ENCODE peak calls at places on chromosome 2, in nine cellular contexts. S is Daoy; Q is COR-L47; X is hepatocyte; H is HTR-8/SVneo; C is AG10803; U is NCI-H1105; L is pulmonary artery endothelial cell; P is activated T-helper 1 cell treated with anti-CD3 and anti-CD28 coated beads, Interleukin-2, amount 50 U/mL, for 16 hours. W is an unnamed sample.

GRCh38 chr2:104868081-104868806 is 14.3 kb downstream of the POU3F3 start:
- DNase-seq in S (no peak), Q (no peak), X (no peak), H (no peak), C (no peak), U (no peak), L (no peak), P (no peak), W (no peak)

GRCh38 chr2:224042191-224042696 is 3.2 kb upstream of the SERPINE2 start:
- DNase-seq in S (no peak), Q (peak), X (peak), H (no peak), C (no peak), U (peak), L (no peak), P (no peak), W (no peak)

GRCh38 chr2:174522553-174522952 is 35.7 kb upstream of the GPR155 start:
- DNase-seq in S (no peak), Q (peak), X (no peak), H (no peak), C (peak), U (no peak), L (no peak), P (no peak), W (no peak)

GRCh38 chr2:9099341-9099751 is 95.9 kb upstream of the MBOAT2 start:
- DNase-seq in S (peak), Q (no peak), X (no peak), H (no peak), C (no peak), U (no peak), L (no peak), P (no peak), W (no peak)

GRCh38 chr2:191178806-191179514 is 28.2 kb upstream of the STAT4 start:
- DNase-seq in S (no peak), Q (no peak), X (no peak), H (no peak), C (peak), U (no peak), L (no peak), P (no peak), W (no peak)

GRCh38 chr2:240611601-240612210 is 13.6 kb upstream of the GPR35 start:
- DNase-seq in S (no peak), Q (no peak), X (no peak), H (no peak), C (no peak), U (no peak), L (no peak), P (no peak), W (no peak)

GRCh38 chr2:46097714-46098480 is 199.3 kb upstream of the EPAS1 start:
- DNase-seq in S (peak), Q (no peak), X (peak), H (peak), C (peak), U (peak), L (peak), P (no peak), W (no peak)

GRCh38 chr2:2728635-2729034 is 397.6 kb upstream of the MYT1L start:
- DNase-seq in S (no peak), Q (no peak), X (no peak), H (no peak), C (no peak), U (no peak), L (no peak), P (no peak), W (no peak)

GRCh38 chr2:5287558-5288334 is 404.4 kb upstream of the SOX11 start:
- DNase-seq in S (no peak), Q (no peak), X (no peak), H (no peak), C (no peak), U (no peak), L (no peak), P (no peak), W (no peak)

GRCh38 chr2:21118302-21118920 is 5.4 kb upstream of the TDRD15 start:
- DNase-seq in S (peak), Q (peak), X (peak), H (peak), C (peak), U (peak), L (peak), P (no peak), W (no peak)

GRCh38 chr2:69692424-69692823 is 48.9 kb upstream of the AAK1 start:
- DNase-seq in S (no peak), Q (no peak), X (no peak), H (no peak), C (peak), U (no peak), L (no peak), P (no peak), W (no peak)

GRCh38 chr2:48175656-48176055 is 269.4 kb upstream of the FBXO11 start:
- DNase-seq in S (no peak), Q (no peak), X (no peak), H (no peak), C (no peak), U (no peak), L (no peak), P (no peak), W (no peak)

GRCh38 chr2:109481599-109481998 is 132.2 kb downstream of the SEPTIN10 start:
- DNase-seq in S (no peak), Q (no peak), X (no peak), H (no peak), C (no peak), U (no peak), L (no peak), P (no peak), W (no peak)

GRCh38 chr2:160299540-160299939 is 99.5 kb upstream of the ITGB6 start:
- DNase-seq in S (peak), Q (no peak), X (no peak), H (no peak), C (peak), U (no peak), L (no peak), P (no peak), W (no peak)

GRCh38 chr2:72669121-72669520 is 156.7 kb downstream of the EXOC6B start:
- DNase-seq in S (peak), Q (no peak), X (no peak), H (peak), C (peak), U (no peak), L (no peak), P (no peak), W (no peak)

GRCh38 chr2:218381916-218382366 is at the start of gene SLC11A1:
- DNase-seq in S (no peak), Q (no peak), X (peak), H (no peak), C (no peak), U (no peak), L (no peak), P (no peak), W (no peak)

GRCh38 chr2:204628926-204629661 is 83.8 kb downstream of the PARD3B start:
- DNase-seq in S (peak), Q (peak), X (no peak), H (no peak), C (peak), U (no peak), L (no peak), P (no peak), W (no peak)

GRCh38 chr2:102983786-102984185 is 222.0 kb downstream of the TMEM182 start:
- DNase-seq in S (no peak), Q (no peak), X (no peak), H (no peak), C (no peak), U (no peak), L (no peak), P (no peak), W (no peak)

GRCh38 chr2:241132549-241133435 is 16.5 kb downstream of the PASK start:
- DNase-seq in S (no peak), Q (no peak), X (no peak), H (no peak), C (no peak), U (no peak), L (no peak), P (no peak), W (no peak)

GRCh38 chr2:86044045-86044444 is 61.6 kb downstream of the POLR1A start:
- DNase-seq in S (no peak), Q (no peak), X (no peak), H (no peak), C (no peak), U (no peak), L (no peak), P (no peak), W (no peak)

GRCh38 chr2:12106440-12107080 is 360.1 kb downstream of the LPIN1 start:
- DNase-seq in S (peak), Q (no peak), X (peak), H (peak), C (peak), U (no peak), L (no peak), P (no peak), W (no peak)

GRCh38 chr2:140154711-140155110 is 1374.5 kb upstream of the NXPH2 start:
- DNase-seq in S (no peak), Q (no peak), X (no peak), H (no peak), C (no peak), U (no peak), L (no peak), P (no peak), W (no peak)

GRCh38 chr2:32553829-32554432 is 73.9 kb upstream of the TTC27 start:
- DNase-seq in S (peak), Q (peak), X (peak), H (peak), C (peak), U (no peak), L (peak), P (no peak), W (no peak)

W was measured in effector memory CD4-positive, alpha-beta T cell.